ENCODE peak calls at places on chromosome 1, in seven cellular contexts. S is hippocampal formation, M is left ventricle myocardium inferior, H is RCC 7860, L is NCI-H748 treated with DMSO at 0.1 percent for 48 hours, V is HS-27A, B is SJSA1. Q is an unnamed sample.

GRCh38 chr1:112445591-112445990 is 49.6 kb downstream of the CTTNBP2NL start:
- DNase-seq in M (no peak), B (no peak), S (no peak), V (no peak), H (no peak), L (no peak), Q (no peak)

GRCh38 chr1:66624412-66625060 is 90.6 kb downstream of the SGIP1 start:
- DNase-seq in H (no peak), V (no peak), S (no peak), M (no peak), B (no peak), L (no peak), Q (no peak)

GRCh38 chr1:161044535-161044907 is 1.3 kb downstream of the USF1 start:
- DNase-seq in L (no peak), B (no peak), V (no peak), H (no peak), S (no peak), M (no peak), Q (no peak)

GRCh38 chr1:87463917-87464565 is 135.4 kb downstream of the LMO4 start:
- DNase-seq in S (no peak), M (no peak), H (no peak), V (no peak), L (no peak), B (no peak), Q (no peak)

GRCh38 chr1:223720987-223721591 is 8.8 kb downstream of the CAPN2 start:
- DNase-seq in S (no peak), B (no peak), M (no peak), V (no peak), H (no peak), L (no peak), Q (peak; percentile 48)

GRCh38 chr1:153505576-153505975 is 30.2 kb downstream of the S100A6 start:
- DNase-seq in B (no peak), M (no peak), S (no peak), V (no peak), L (no peak), H (no peak), Q (no peak)

GRCh38 chr1:22969224-22969829 is 3.3 kb downstream of the LACTBL1 start:
- DNase-seq in H (no peak), S (no peak), V (no peak), B (no peak), M (no peak), L (peak; percentile 30), Q (no peak)

GRCh38 chr1:150696590-150696989 is 364 bp downstream of the GOLPH3L start:
- DNase-seq in H (no peak), V (no peak), B (no peak), M (no peak), S (no peak), L (no peak), Q (peak; percentile 26)

GRCh38 chr1:16013220-16013907 is 4.5 kb downstream of the HSPB7 start:
- DNase-seq in S (no peak), M (peak; percentile 76), V (no peak), B (peak; percentile 75), H (peak; percentile 25), L (no peak), Q (peak; percentile 64)

Q was measured in ACHN.